ENCODE peak calls at places on chromosomes 2 and 18, in six cellular contexts. A is nephron progenitor cell, G is HFFc6, E is sigmoid colon, P is thoracic aorta, Q is AG04450. M is an unnamed sample.

GRCh38 chr18:32156855-32157254 is 33.0 kb upstream of the MEP1B start:
- DNase-seq in E (no peak), Q (no peak), G (no peak), A (no peak), P (no peak), M (no peak)

GRCh38 chr2:122749347-122749850 is 993.9 kb downstream of the TSN start:
- DNase-seq in G (no peak), Q (no peak), P (no peak), E (no peak), A (no peak), M (no peak)

GRCh38 chr2:218897394-218898108 is 16.9 kb downstream of the WNT10A start:
- DNase-seq in G (no peak), P (no peak), Q (no peak), E (no peak), A (peak; percentile 35), M (no peak)

GRCh38 chr2:11540148-11540995 is 6.5 kb downstream of the GREB1 start:
- DNase-seq in A (no peak), G (no peak), E (no peak), P (no peak), Q (no peak), M (no peak)

GRCh38 chr2:8435608-8436007 is 246.2 kb upstream of the ID2 start:
- DNase-seq in G (no peak), A (no peak), Q (no peak), P (no peak), E (peak; percentile 12), M (peak; percentile 52)

GRCh38 chr2:152568566-152568965 is 148.7 kb downstream of the PRPF40A start:
- DNase-seq in G (no peak), A (no peak), P (no peak), E (no peak), Q (no peak), M (no peak)

GRCh38 chr2:32061973-32062861 is 1.1 kb upstream of the SPAST start:
- DNase-seq in E (peak; percentile 78), P (no peak), Q (no peak), G (no peak), A (peak; percentile 15), M (no peak)

GRCh38 chr2:71700880-71701397 is 247.6 kb downstream of the DYSF start:
- DNase-seq in A (no peak), G (no peak), Q (no peak), P (peak; percentile 57), E (peak; percentile 92), M (no peak)

GRCh38 chr2:122384768-122385333 is 629.4 kb downstream of the TSN start:
- DNase-seq in P (no peak), A (no peak), E (no peak), G (no peak), Q (no peak), M (no peak)

GRCh38 chr2:108324531-108325256 is 36.0 kb downstream of the SULT1C2 start:
- DNase-seq in G (peak; percentile 63), Q (no peak), E (no peak), A (no peak), P (no peak), M (no peak)

GRCh38 chr2:63050916-63051794 is 525 bp downstream of the OTX1 start:
- DNase-seq in P (no peak), E (peak; percentile 66), Q (no peak), G (no peak), A (peak; percentile 51), M (no peak)

GRCh38 chr18:64134044-64134757 is 14.7 kb downstream of the LINC00305 start:
- DNase-seq in Q (no peak), P (no peak), G (no peak), A (no peak), E (no peak), M (no peak)

GRCh38 chr18:72174972-72175649 is 369.0 kb downstream of the CBLN2 start:
- DNase-seq in A (no peak), E (no peak), P (no peak), Q (no peak), G (no peak), M (peak; percentile 28)

GRCh38 chr2:119723784-119724467 is 35.8 kb upstream of the PTPN4 start:
- DNase-seq in P (no peak), A (no peak), Q (no peak), G (no peak), E (no peak), M (no peak)

GRCh38 chr2:70083344-70084156 is 3.7 kb upstream of the PCBP1 start:
- DNase-seq in E (peak; percentile 48), P (no peak), A (no peak), Q (no peak), G (peak; percentile 80), M (no peak)

GRCh38 chr2:128594953-128595677 is 276.4 kb upstream of the HS6ST1 start:
- DNase-seq in E (peak; percentile 45), Q (no peak), P (no peak), G (no peak), A (no peak), M (no peak)

GRCh38 chr2:165182029-165182428 is 21.8 kb downstream of the SCN3A start:
- DNase-seq in Q (no peak), A (no peak), E (no peak), G (no peak), P (no peak), M (no peak)

GRCh38 chr2:218820746-218821369 is 10.7 kb downstream of the PRKAG3 start:
- DNase-seq in P (no peak), Q (no peak), A (no peak), G (no peak), E (no peak), M (no peak)

GRCh38 chr18:60358516-60358915 is 14.1 kb downstream of the MC4R start:
- DNase-seq in G (peak; percentile 43), Q (peak; percentile 10), A (no peak), E (no peak), P (no peak), M (no peak)

GRCh38 chr2:35846-36245 is 10.5 kb downstream of the FAM110C start:
- DNase-seq in P (no peak), Q (no peak), G (no peak), E (no peak), A (no peak), M (no peak)

GRCh38 chr2:38323623-38324022 is 53.5 kb downstream of the ATL2 start:
- DNase-seq in P (no peak), G (no peak), A (peak; percentile 11), E (no peak), Q (no peak), M (no peak)

GRCh38 chr18:67199993-67200617 is 316.4 kb downstream of the DSEL start:
- DNase-seq in Q (peak; percentile 39), G (peak; percentile 47), E (no peak), P (no peak), A (no peak), M (peak; percentile 14)

GRCh38 chr2:114724513-114724912 is 282.1 kb downstream of the DPP10 start:
- DNase-seq in G (no peak), P (no peak), E (no peak), A (no peak), Q (no peak), M (no peak)

GRCh38 chr2:226030369-226031077 is 631.0 kb downstream of the NYAP2 start:
- DNase-seq in A (peak; percentile 36), P (no peak), Q (no peak), E (no peak), G (no peak), M (no peak)

DNA sequence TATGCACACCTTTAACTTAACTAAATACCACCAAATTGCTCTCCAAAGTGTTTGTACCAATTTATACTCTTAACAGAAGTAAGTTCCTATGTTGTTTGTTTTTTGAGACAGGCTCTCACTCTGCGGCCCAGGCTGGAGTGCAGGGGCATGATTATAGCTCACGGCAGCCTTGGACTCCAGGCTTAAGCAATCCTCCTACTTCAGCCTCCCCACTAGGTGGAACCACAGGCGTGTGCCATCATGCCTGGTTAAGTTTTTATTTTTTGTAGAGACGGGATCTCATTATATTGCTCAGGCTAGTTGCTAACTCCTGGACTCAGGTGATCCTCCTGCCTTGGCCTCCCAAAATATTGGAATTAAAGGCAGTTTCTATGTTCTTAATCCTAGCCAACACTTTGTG is 13.1 kb upstream of the NAB1 start:
- DNase-seq in P (no peak), A (no peak), E (no peak), G (no peak), Q (no peak), M (no peak)
- TF ChIP-seq CTCF in P (no peak), A (no peak), E (no peak), G (peak; percentile 25), Q (no peak), M (no peak)

GRCh38 chr18:74407888-74408287 is 49.2 kb downstream of the DIPK1C start:
- DNase-seq in E (no peak), G (no peak), P (no peak), Q (no peak), A (no peak), M (no peak)
- TF ChIP-seq CTCF in E (no peak), G (no peak), P (no peak), Q (no peak), A (no peak), M (no peak)

DNA sequence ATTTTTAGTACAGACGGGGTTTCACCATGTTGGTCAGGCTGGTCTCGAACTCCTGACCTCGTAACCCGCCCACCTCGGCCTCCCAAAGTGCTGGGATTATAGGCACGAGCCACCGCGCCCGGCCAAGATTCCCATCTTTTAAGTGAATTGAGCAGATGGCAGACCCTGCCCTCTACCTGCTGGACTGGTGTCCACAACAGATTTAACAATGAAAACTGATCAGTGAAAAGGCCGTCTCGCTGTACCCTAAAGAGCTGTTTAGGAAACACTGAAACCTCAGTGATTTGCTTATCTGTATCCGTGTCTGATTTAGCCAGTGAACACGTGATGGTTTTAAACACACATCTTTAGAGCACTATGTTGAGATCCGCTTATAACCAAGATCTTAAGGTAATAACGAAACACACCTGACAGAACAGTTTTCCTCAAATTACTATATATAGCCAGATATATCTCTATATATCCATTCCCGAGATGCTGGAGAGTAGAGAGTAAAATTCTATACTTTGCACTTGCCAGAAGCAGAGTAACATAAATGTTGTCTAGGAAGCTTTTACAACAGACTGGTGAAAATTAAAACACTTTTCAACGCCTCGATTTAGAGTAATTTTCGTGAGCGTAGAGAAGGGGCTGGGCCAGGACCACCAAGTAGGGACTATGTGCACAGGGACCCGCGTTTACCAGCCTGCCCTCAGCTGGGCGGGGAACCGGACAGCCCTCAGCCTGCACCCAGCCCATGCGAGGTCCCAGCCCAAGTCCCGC is 593 bp downstream of the FAM161A start:
- DNase-seq in G (no peak), E (peak; percentile 88), Q (no peak), P (no peak), A (peak; percentile 2), M (no peak)
- TF ChIP-seq CTCF in G (no peak), E (no peak), Q (no peak), P (no peak), A (no peak), M (no peak)

GRCh38 chr2:212177724-212178123 is 360.9 kb downstream of the ERBB4 start:
- DNase-seq in E (no peak), P (no peak), Q (no peak), G (no peak), A (no peak), M (no peak)
- TF ChIP-seq CTCF in E (no peak), P (no peak), Q (peak; percentile 11), G (no peak), A (no peak), M (peak; percentile 12)

DNA sequence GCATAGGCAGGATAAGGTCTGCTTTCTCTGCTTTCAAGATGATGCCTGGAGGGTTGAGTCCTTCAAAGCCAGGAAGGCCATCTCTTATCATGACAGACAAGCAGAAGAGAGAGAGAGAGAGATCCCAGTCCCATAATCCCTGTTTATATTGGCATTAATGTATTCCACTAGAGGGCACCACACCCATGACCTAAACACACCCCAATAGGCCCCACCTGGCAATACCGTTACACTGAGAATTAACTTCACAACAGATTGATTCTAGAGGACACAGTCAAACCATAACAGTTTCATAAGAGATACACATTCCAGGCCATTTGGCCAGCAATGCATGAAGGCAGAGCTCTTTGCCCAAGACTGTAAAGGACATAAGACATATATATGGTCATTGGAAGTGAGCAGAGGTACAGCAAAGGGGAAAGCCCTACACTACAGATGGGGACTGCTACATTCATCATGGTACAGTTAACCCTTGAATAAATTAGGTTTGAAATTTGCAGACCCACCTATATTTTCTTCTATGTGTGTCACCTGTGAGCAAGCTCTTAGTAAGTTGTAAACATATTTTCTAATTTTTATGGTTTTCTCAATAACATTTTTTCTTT is 1516.1 kb downstream of the RPIA start:
- DNase-seq in P (no peak), Q (no peak), G (no peak), A (no peak), E (no peak), M (no peak)
- TF ChIP-seq CTCF in P (no peak), Q (no peak), G (peak; percentile 47), A (no peak), E (no peak), M (peak; percentile 30)